ENCODE peak calls at places on chromosomes 16 and 17, in four cellular contexts. One of them, this sample, is unnamed.

GRCh38 chr17:62746941-62747340 is 61.2 kb downstream of the MARCHF10 start:
- DNase-seq in HS-27A: no peak
- DNase-seq in SW480: no peak
- DNase-seq in NCI-H1694 treated with DMSO at 0.1 percent for 48 hours: no peak
- DNase-seq in this sample: no peak

GRCh38 chr17:5361426-5361825 is 58.0 kb downstream of the NUP88 start:
- DNase-seq in HS-27A: no peak
- DNase-seq in NCI-H1694 treated with DMSO at 0.1 percent for 48 hours: no peak
- DNase-seq in SW480: no peak
- DNase-seq in this sample: no peak

GRCh38 chr17:64661981-64662773 is at the start of gene SMURF2:
- DNase-seq in HS-27A: no peak
- DNase-seq in SW480: peak; percentile 80
- DNase-seq in NCI-H1694 treated with DMSO at 0.1 percent for 48 hours: peak; percentile 37
- DNase-seq in this sample: peak; percentile 21

GRCh38 chr16:48384305-48384981 is 770 bp downstream of the SIAH1 start:
- DNase-seq in NCI-H1694 treated with DMSO at 0.1 percent for 48 hours: peak; percentile 15
- DNase-seq in SW480: peak; percentile 47
- DNase-seq in HS-27A: no peak
- DNase-seq in this sample: no peak

GRCh38 chr17:36464765-36465088 is 21.8 kb upstream of the ZNHIT3 start:
- DNase-seq in NCI-H1694 treated with DMSO at 0.1 percent for 48 hours: no peak
- DNase-seq in HS-27A: no peak
- DNase-seq in SW480: no peak
- DNase-seq in this sample: no peak

GRCh38 chr16:73142995-73143394 is 95.1 kb upstream of the ZFHX3 start:
- DNase-seq in HS-27A: no peak
- DNase-seq in SW480: no peak
- DNase-seq in NCI-H1694 treated with DMSO at 0.1 percent for 48 hours: no peak
- DNase-seq in this sample: no peak

GRCh38 chr17:34997355-34997862 is 17.1 kb downstream of the LIG3 start:
- DNase-seq in NCI-H1694 treated with DMSO at 0.1 percent for 48 hours: peak; percentile 11
- DNase-seq in HS-27A: no peak
- DNase-seq in SW480: no peak
- DNase-seq in this sample: peak; percentile 72

GRCh38 chr16:78789556-78789955 is 690.1 kb downstream of the WWOX start:
- DNase-seq in NCI-H1694 treated with DMSO at 0.1 percent for 48 hours: peak; percentile 5
- DNase-seq in SW480: no peak
- DNase-seq in HS-27A: no peak
- DNase-seq in this sample: no peak

GRCh38 chr16:471353-472198 is 46.1 kb downstream of the RAB11FIP3 start:
- DNase-seq in HS-27A: no peak
- DNase-seq in NCI-H1694 treated with DMSO at 0.1 percent for 48 hours: peak; percentile 13
- DNase-seq in SW480: no peak
- DNase-seq in this sample: peak; percentile 80

GRCh38 chr17:40168262-40168832 is 8.9 kb upstream of the RAPGEFL1 start:
- DNase-seq in NCI-H1694 treated with DMSO at 0.1 percent for 48 hours: peak; percentile 66
- DNase-seq in SW480: peak; percentile 72
- DNase-seq in HS-27A: peak; percentile 29
- DNase-seq in this sample: peak; percentile 10

GRCh38 chr17:18253947-18254821 is 4.4 kb downstream of the FLII start:
- DNase-seq in HS-27A: no peak
- DNase-seq in SW480: no peak
- DNase-seq in NCI-H1694 treated with DMSO at 0.1 percent for 48 hours: no peak
- DNase-seq in this sample: no peak

GRCh38 chr17:66165537-66166123 is 26.3 kb downstream of the CEP112 start:
- DNase-seq in SW480: peak; percentile 61
- DNase-seq in NCI-H1694 treated with DMSO at 0.1 percent for 48 hours: peak; percentile 33
- DNase-seq in HS-27A: peak; percentile 3
- DNase-seq in this sample: peak; percentile 1

This sample was measured in NCI-H446 treated with DMSO at 0.1 percent for 48 hours.